ENCODE peak calls at places on chromosomes 3 and 15, in five cellular contexts. V is adrenal gland, Z is spleen, L is heart right ventricle, U is upper lobe of left lung. F is an unnamed sample.

GRCh38 chr3:140186421-140186920 is 251.5 kb downstream of the CLSTN2 start:
- DNase-seq in V (peak; percentile 29), Z (no peak), L (no peak), U (no peak), F (no peak)

GRCh38 chr3:61531528-61531927 is 29.8 kb upstream of the PTPRG start:
- DNase-seq in V (no peak), Z (no peak), L (no peak), U (no peak), F (no peak)

GRCh38 chr3:12870942-12871341 is 29.6 kb upstream of the RPL32 start:
- DNase-seq in V (no peak), Z (peak; percentile 88), L (peak; percentile 42), U (peak; percentile 37), F (peak; percentile 46)

GRCh38 chr3:125351814-125352456 is 23.2 kb downstream of the ZNF148 start:
- DNase-seq in V (no peak), Z (no peak), L (no peak), U (no peak), F (no peak)

GRCh38 chr3:197013989-197014388 is 15.6 kb downstream of the MELTF start:
- DNase-seq in V (no peak), Z (no peak), L (no peak), U (no peak), F (no peak)

GRCh38 chr3:161449784-161450183 is 46.8 kb upstream of the OTOL1 start:
- DNase-seq in V (no peak), Z (no peak), L (no peak), U (no peak), F (no peak)

GRCh38 chr3:197362086-197362485 is 63.7 kb upstream of the DLG1 start:
- DNase-seq in V (no peak), Z (no peak), L (no peak), U (no peak), F (no peak)

GRCh38 chr15:68508485-68509189 is 70.2 kb upstream of the CORO2B start:
- DNase-seq in V (no peak), Z (no peak), L (no peak), U (peak; percentile 9), F (no peak)

GRCh38 chr3:142726017-142726416 is 2.2 kb downstream of the TRPC1 start:
- DNase-seq in V (no peak), Z (no peak), L (no peak), U (no peak), F (no peak)

GRCh38 chr3:128435058-128435457 is 31.6 kb downstream of the DNAJB8 start:
- DNase-seq in V (no peak), Z (no peak), L (no peak), U (no peak), F (no peak)

GRCh38 chr15:44347495-44347894 is 59.0 kb downstream of the GOLM2 start:
- DNase-seq in V (no peak), Z (peak; percentile 16), L (no peak), U (no peak), F (no peak)

GRCh38 chr3:196632033-196632751 is 7.3 kb upstream of the NRROS start:
- DNase-seq in V (peak; percentile 77), Z (peak; percentile 97), L (peak; percentile 86), U (peak; percentile 91), F (peak; percentile 87)

GRCh38 chr15:43939070-43939469 is 112.3 kb downstream of the WDR76 start:
- DNase-seq in V (no peak), Z (no peak), L (no peak), U (no peak), F (peak; percentile 14)

GRCh38 chr15:78873796-78874761 is 1.4 kb downstream of the MORF4L1 start:
- DNase-seq in V (no peak), Z (peak; percentile 81), L (peak; percentile 27), U (no peak), F (peak; percentile 24)

GRCh38 chr3:97360804-97361203 is 403.8 kb upstream of the ARL6 start:
- DNase-seq in V (no peak), Z (no peak), L (no peak), U (no peak), F (no peak)

GRCh38 chr3:129425213-129425612 is 3.2 kb downstream of the EFCAB12 start:
- DNase-seq in V (no peak), Z (no peak), L (no peak), U (no peak), F (no peak)

GRCh38 chr15:78204351-78205309 is 29.7 kb downstream of the ACSBG1 start:
- DNase-seq in V (peak; percentile 78), Z (no peak), L (peak; percentile 41), U (peak; percentile 19), F (no peak)

GRCh38 chr3:42853739-42854302 is 21.9 kb downstream of the CYP8B1 start:
- DNase-seq in V (no peak), Z (no peak), L (no peak), U (no peak), F (no peak)

GRCh38 chr15:70083423-70083822 is 14.3 kb downstream of the TLE3 start:
- DNase-seq in V (no peak), Z (no peak), L (no peak), U (no peak), F (no peak)

GRCh38 chr3:180804871-180805430 is 107.5 kb upstream of the FXR1 start:
- DNase-seq in V (peak; percentile 19), Z (no peak), L (no peak), U (no peak), F (no peak)

GRCh38 chr3:133038731-133039398 is 674 bp downstream of the TMEM108 start:
- DNase-seq in V (peak; percentile 57), Z (no peak), L (peak; percentile 26), U (peak; percentile 26), F (no peak)

GRCh38 chr3:33392703-33393125 is 47.5 kb downstream of the UBP1 start:
- DNase-seq in V (no peak), Z (no peak), L (no peak), U (no peak), F (no peak)

GRCh38 chr15:96344120-96344705 is 13.7 kb downstream of the NR2F2 start:
- DNase-seq in V (no peak), Z (no peak), L (no peak), U (no peak), F (no peak)

GRCh38 chr3:129312021-129312639 is 33.5 kb downstream of the HMCES start:
- DNase-seq in V (no peak), Z (no peak), L (no peak), U (no peak), F (peak; percentile 26)

GRCh38 chr15:65209701-65210643 is 1.3 kb downstream of the CILP start:
- DNase-seq in V (no peak), Z (no peak), L (no peak), U (no peak), F (no peak)

GRCh38 chr3:175476489-175476888 is 617.4 kb downstream of the NAALADL2 start:
- DNase-seq in V (no peak), Z (no peak), L (no peak), U (no peak), F (no peak)

GRCh38 chr3:134201201-134202130 is 49.2 kb downstream of the RYK start:
- DNase-seq in V (no peak), Z (no peak), L (no peak), U (no peak), F (no peak)

GRCh38 chr3:180870008-180870733 is 42.3 kb upstream of the FXR1 start:
- DNase-seq in V (peak; percentile 27), Z (no peak), L (peak; percentile 40), U (no peak), F (peak; percentile 9)

GRCh38 chr15:65032823-65033537 is 3.5 kb upstream of the MTFMT start:
- DNase-seq in V (peak; percentile 69), Z (peak; percentile 81), L (peak; percentile 50), U (peak; percentile 82), F (peak; percentile 85)

GRCh38 chr15:90101130-90101968 is 919 bp downstream of the IDH2 start:
- DNase-seq in V (peak; percentile 48), Z (peak; percentile 91), L (peak; percentile 67), U (peak; percentile 61), F (peak; percentile 57)

GRCh38 chr3:31567036-31567435 is 34.3 kb downstream of the STT3B start:
- DNase-seq in V (no peak), Z (no peak), L (no peak), U (no peak), F (no peak)

GRCh38 chr15:29558261-29558660 is 264.0 kb downstream of the TJP1 start:
- DNase-seq in V (no peak), Z (no peak), L (no peak), U (no peak), F (no peak)
- TF ChIP-seq CTCF in V (no peak), Z (no peak), L (no peak), U (no peak), F (no peak)

GRCh38 chr15:67166280-67167009 is 88.0 kb downstream of the AAGAB start:
- DNase-seq in V (no peak), Z (no peak), L (no peak), U (no peak), F (no peak)

GRCh38 chr15:67168694-67169093 is 85.8 kb downstream of the AAGAB start:
- DNase-seq in V (no peak), Z (no peak), L (no peak), U (no peak), F (no peak)

GRCh38 chr15:67165653-67166260 is 88.7 kb downstream of the AAGAB start:
- DNase-seq in V (no peak), Z (no peak), L (no peak), U (no peak), F (no peak)

GRCh38 chr15:67164811-67165652 is 89.4 kb downstream of the AAGAB start:
- DNase-seq in V (no peak), Z (no peak), L (peak; percentile 63), U (peak; percentile 45), F (no peak)

GRCh38 chr15:67167131-67167530 is 87.3 kb downstream of the AAGAB start:
- DNase-seq in V (no peak), Z (no peak), L (no peak), U (no peak), F (no peak)
- H3K4me3 ChIP-seq in V (no peak overlapping the region), Z (no peak overlapping the region), L (no peak overlapping the region), U (no peak overlapping the region), F (no peak overlapping the region)

DNA sequence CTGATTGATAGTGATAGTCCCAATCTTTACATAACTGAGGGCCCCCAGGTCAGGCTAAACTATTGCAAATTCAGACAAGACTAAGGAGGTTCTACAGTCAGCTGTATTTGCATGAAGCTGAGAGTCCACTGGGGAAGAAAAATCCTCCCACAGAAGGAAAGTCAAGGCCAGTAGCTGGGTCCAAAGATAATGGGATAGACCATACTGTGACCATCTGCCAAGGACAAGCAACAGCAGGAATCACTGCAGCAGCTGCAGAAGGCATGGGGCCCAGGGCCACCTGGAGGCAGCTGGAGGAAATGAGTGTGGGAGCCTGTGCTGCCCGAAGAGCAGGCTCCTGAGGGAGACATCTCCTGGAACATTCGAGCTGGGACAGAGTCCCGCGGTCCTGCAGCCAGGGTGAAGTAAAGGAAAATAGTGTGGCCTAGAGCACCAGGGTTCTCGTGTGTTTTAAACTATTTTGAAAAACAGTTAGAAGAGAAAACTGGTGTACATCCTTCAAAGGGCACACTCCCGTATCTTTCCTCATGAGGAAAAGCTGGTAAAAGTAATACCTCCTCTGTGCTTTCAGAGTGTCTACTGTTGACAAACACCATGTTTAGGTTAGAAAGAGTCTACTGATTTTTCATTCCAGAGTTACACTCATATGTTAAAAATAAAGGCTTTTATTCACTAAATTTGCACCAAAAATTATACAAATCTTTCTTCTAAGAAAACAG is 13.1 kb upstream of the TMEM212 start:
- DNase-seq in V (peak; percentile 88), Z (peak; percentile 89), L (peak; percentile 81), U (peak; percentile 84), F (peak; percentile 72)
- H3K27ac ChIP-seq in V (peak overlapping the region; percentile 52), Z (peak overlapping the region; percentile 51), L (peak overlapping the region; percentile 28), U (no peak overlapping the region), F (peak overlapping the region; percentile 29)

DNA sequence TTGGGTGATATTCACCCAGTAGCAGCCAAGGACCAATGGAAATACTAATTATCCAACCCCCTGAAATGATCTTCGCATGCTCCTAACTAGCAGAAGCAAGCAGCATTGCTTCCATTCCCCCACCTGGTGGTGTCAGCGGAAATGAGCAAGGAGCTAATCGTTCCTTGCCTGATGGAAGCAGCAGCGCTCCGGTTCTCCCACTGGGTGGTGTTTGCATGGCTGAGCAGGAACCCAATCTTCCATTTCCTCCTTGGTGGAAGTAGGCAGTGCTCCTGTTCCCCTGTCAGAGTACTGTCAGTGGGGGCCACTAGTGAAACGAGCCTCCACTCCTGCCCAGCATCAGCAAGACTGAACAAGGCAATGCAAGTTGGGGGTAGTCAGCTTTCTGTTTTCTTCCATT is 311.5 kb downstream of the CACNA2D3 start:
- DNase-seq in V (no peak), Z (no peak), L (no peak), U (no peak), F (no peak)
- TF ChIP-seq CTCF in V (no peak), Z (no peak), L (no peak), U (no peak), F (no peak)

F was measured in transverse colon.